ENCODE peak calls at places on chromosomes 6 and 20, in eight cellular contexts. I is GM23248; T is IMR-90; R is heart right ventricle; Z is tibial artery; X is pancreas; E is naive thymus-derived CD4-positive, alpha-beta T cell; A is HCT116. L is an unnamed sample. For H3K4me1, the result is how much of the 10 kb centered on the place peaks cover.

GRCh38 chr6:140269766-140270165 is 895.3 kb upstream of the CITED2 start:
- DNase-seq in A (no peak), E (no peak), T (no peak), X (no peak), I (peak), Z (no peak), R (no peak), L (no peak)

GRCh38 chr20:38221041-38221589 is 39.4 kb downstream of the KIAA1755 start:
- DNase-seq in R (peak), T (peak), E (peak), A (peak), Z (peak), I (peak), X (peak), L (peak)

GRCh38 chr6:44053760-44054556 is 73.3 kb downstream of the MRPL14 start:
- DNase-seq in T (peak), X (peak), A (no peak), E (no peak), R (no peak), I (peak), Z (no peak), L (peak)

GRCh38 chr20:22389836-22390542 is 194.4 kb downstream of the FOXA2 start:
- DNase-seq in Z (no peak), R (no peak), T (no peak), E (no peak), I (peak), A (peak), X (peak), L (peak)

GRCh38 chr6:42450314-42451145 is 1.2 kb downstream of the TRERF1 start:
- DNase-seq in A (no peak), X (no peak), E (no peak), T (peak), Z (no peak), I (peak), R (no peak), L (no peak)

GRCh38 chr6:126812651-126813050 is 305.8 kb upstream of the RSPO3 start:
- DNase-seq in Z (no peak), I (peak), R (no peak), A (no peak), X (no peak), T (no peak), E (no peak), L (no peak)

GRCh38 chr6:166626177-166627038 is 643 bp downstream of the RPS6KA2 start:
- DNase-seq in I (peak), R (no peak), X (peak), Z (peak), A (no peak), T (peak), E (peak), L (peak)

GRCh38 chr6:53727748-53728147 is 62.2 kb upstream of the KLHL31 start:
- DNase-seq in E (no peak), R (no peak), X (no peak), T (peak), Z (no peak), A (no peak), I (peak), L (no peak)

GRCh38 chr20:53748821-53749402 is 155.3 kb upstream of the ZNF217 start:
- DNase-seq in X (no peak), T (peak), Z (no peak), R (no peak), I (peak), E (peak), A (no peak), L (no peak)

GRCh38 chr6:23055523-23055922 is 486.2 kb downstream of the HDGFL1 start:
- DNase-seq in I (no peak), R (no peak), A (no peak), X (no peak), Z (no peak), T (no peak), E (no peak), L (no peak)

GRCh38 chr6:140064371-140064770 is 689.9 kb upstream of the CITED2 start:
- DNase-seq in T (no peak), X (no peak), E (no peak), Z (no peak), I (no peak), R (no peak), A (no peak), L (no peak)

GRCh38 chr6:167113047-167113446 is 9.8 kb upstream of the CCR6 start:
- DNase-seq in A (no peak), I (no peak), T (no peak), X (no peak), E (no peak), R (no peak), Z (no peak), L (no peak)

GRCh38 chr6:63372951-63373533 is 53.3 kb upstream of the LGSN start:
- DNase-seq in A (no peak), E (no peak), R (no peak), I (no peak), T (peak), X (no peak), Z (no peak), L (no peak)

GRCh38 chr20:57678340-57678739 is 31.5 kb downstream of the PMEPA1 start:
- DNase-seq in R (no peak), X (no peak), I (no peak), A (no peak), Z (no peak), E (no peak), T (no peak), L (no peak)

GRCh38 chr20:57676517-57677322 is 33.1 kb downstream of the PMEPA1 start:
- DNase-seq in I (no peak), X (no peak), A (no peak), R (no peak), Z (no peak), E (no peak), T (no peak), L (no peak)

GRCh38 chr20:57679113-57679512 is 30.7 kb downstream of the PMEPA1 start:
- DNase-seq in X (no peak), A (no peak), Z (no peak), E (no peak), I (no peak), T (no peak), R (no peak), L (no peak)

GRCh38 chr20:57675773-57676172 is 34.0 kb downstream of the PMEPA1 start:
- DNase-seq in I (no peak), A (no peak), X (no peak), Z (no peak), R (no peak), E (no peak), T (no peak), L (no peak)

DNA sequence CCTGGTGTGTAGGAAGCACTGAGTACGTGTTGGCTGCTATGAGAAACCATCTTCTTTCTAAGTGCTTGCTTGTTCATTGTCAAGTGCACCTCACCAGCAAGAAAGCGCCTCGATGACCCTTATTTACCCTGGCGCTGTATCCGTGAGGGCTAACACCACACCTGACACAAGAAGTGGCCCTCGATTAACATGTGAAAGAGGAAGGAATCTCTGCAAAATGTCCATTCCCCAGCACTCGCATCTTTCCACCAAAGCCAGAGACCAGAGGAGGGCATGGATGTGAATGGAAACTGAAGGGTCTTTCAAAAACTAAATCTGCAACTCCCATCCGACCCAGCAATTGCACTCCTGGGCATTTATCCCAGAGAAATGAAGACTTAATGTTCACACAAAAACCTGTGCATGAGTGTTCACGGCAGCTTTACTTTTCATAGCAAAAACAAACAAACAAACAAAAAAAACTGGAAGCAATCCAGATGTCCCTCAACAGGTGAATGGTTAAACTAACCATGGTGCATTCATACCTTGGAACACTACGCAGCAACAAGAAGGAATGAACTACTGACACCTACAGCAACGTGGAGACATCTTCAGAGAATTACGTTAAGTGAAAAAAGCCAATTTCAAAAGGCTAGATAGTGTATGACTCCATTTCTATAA is 32.4 kb downstream of the PMEPA1 start:
- DNase-seq in T (no peak), E (no peak), R (no peak), Z (no peak), X (no peak), A (no peak), I (no peak), L (no peak)
- H3K4me1 ChIP-seq in T (under half), E (under half), R (half or more), Z (half or more), X (under half), A (under half), I (under half), L (under half)

GRCh38 chr6:157263146-157263545 is 60.2 kb downstream of the TMEM242 start:
- DNase-seq in T (no peak), Z (no peak), A (no peak), R (no peak), E (no peak), X (no peak), I (no peak), L (no peak)

GRCh38 chr6:157265630-157266029 is 57.7 kb downstream of the TMEM242 start:
- DNase-seq in R (no peak), A (no peak), Z (no peak), I (no peak), X (no peak), E (no peak), T (no peak), L (no peak)

GRCh38 chr6:157264701-157265100 is 58.6 kb downstream of the TMEM242 start:
- DNase-seq in E (no peak), A (no peak), T (no peak), R (no peak), X (no peak), I (no peak), Z (peak), L (no peak)

GRCh38 chr6:157265186-157265585 is 58.1 kb downstream of the TMEM242 start:
- DNase-seq in A (no peak), T (no peak), E (no peak), R (no peak), Z (peak), I (no peak), X (no peak), L (no peak)

GRCh38 chr6:157263881-157264397 is 59.4 kb downstream of the TMEM242 start:
- DNase-seq in Z (no peak), T (no peak), E (no peak), A (no peak), X (no peak), R (no peak), I (no peak), L (no peak)
- H3K27ac ChIP-seq in Z (peak), T (no peak), E (no peak), A (no peak), X (no peak), R (no peak), I (no peak), L (no peak)

GRCh38 chr6:131914967-131915751 is 36.0 kb downstream of the CCN2 start:
- DNase-seq in A (peak), R (no peak), E (peak), T (peak), I (peak), X (peak), Z (peak), L (no peak)
- H3K4me1 ChIP-seq in A (under half), R (under half), E (under half), T (under half), I (under half), X (under half), Z (under half), L (under half)

GRCh38 chr6:24943774-24944173 is 8.0 kb upstream of the RIPOR2 start:
- DNase-seq in T (no peak), E (no peak), I (no peak), A (no peak), X (no peak), R (no peak), Z (no peak), L (no peak)
- H3K27ac ChIP-seq in T (no peak), E (no peak), I (no peak), A (no peak), X (no peak), R (no peak), Z (no peak), L (no peak)

GRCh38 chr6:52552278-52552643 is 24.6 kb downstream of the TRAM2 start:
- DNase-seq in X (no peak), Z (no peak), R (no peak), A (no peak), T (no peak), I (no peak), E (no peak), L (no peak)

GRCh38 chr6:52553158-52553557 is 23.7 kb downstream of the TRAM2 start:
- DNase-seq in Z (no peak), R (no peak), T (no peak), I (no peak), E (no peak), X (no peak), A (no peak), L (no peak)

GRCh38 chr6:52550014-52550575 is 26.8 kb downstream of the TRAM2 start:
- DNase-seq in R (no peak), I (no peak), Z (no peak), A (no peak), X (no peak), T (no peak), E (no peak), L (no peak)

GRCh38 chr6:52553719-52554118 is 23.1 kb downstream of the TRAM2 start:
- DNase-seq in I (no peak), R (no peak), E (no peak), A (no peak), Z (no peak), T (no peak), X (no peak), L (no peak)

GRCh38 chr6:52551483-52552277 is 25.2 kb downstream of the TRAM2 start:
- DNase-seq in I (peak), T (peak), A (no peak), E (no peak), Z (peak), X (peak), R (peak), L (no peak)
- H3K4me1 ChIP-seq in I (half or more), T (half or more), A (under half), E (under half), Z (half or more), X (under half), R (half or more), L (under half)

DNA sequence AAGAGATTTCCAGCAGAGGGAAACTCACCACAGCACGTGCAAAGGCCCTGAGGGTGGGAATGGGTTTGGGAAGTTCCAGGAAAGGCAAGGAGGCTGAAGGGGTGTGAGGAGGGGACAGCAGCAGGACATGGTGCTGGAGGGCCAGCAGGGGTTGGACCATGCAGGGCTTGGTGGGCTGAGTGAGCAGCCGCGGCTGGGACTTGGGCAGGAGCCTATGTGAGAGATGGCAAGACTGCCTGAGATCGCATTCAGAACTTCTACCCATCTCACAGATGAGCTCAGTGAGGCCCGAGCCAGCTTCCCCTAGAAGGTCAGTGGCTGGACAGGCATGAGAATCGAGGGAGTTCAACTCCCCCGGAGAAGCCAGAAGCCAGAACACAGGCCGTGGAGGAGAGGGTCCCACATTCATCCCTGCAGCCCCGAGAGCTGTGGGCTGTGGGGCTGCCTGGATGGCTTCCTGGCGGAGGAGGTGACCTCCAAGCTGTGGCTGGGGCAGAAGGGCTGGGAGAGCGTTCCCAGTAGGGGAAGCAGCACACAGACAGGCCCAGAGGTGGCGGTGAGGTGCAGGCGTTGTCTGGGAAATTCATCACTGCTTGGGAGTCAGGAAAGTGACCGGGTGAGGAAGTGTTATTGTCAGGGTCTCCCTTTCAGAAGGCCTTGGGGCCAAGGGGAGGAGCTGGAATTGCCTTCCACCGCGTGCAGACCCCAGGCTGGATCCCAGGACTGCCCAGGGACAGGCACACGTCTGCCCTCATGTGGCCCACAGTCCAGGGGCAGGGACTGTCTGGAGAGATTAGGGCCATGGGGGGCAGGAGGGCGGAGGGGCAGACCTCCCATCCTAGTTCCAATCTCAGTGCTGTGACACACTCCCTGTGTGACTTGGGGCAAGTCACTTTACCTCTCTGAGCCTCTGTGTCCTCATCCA is 103.8 kb downstream of the CEBPB start:
- DNase-seq in T (no peak), A (no peak), E (no peak), I (no peak), R (no peak), X (no peak), Z (no peak), L (peak)
- H3K27ac ChIP-seq in T (peak), A (no peak), E (no peak), I (no peak), R (no peak), X (no peak), Z (peak), L (peak)

L was measured in kidney.